ENCODE peak calls at places on chromosomes 16 and 17, in nine cellular contexts. T, F, A, Q, L, G, Z, K and O are unnamed samples.

GRCh38 chr16:5649762-5650445 is 552.3 kb upstream of the EEF2KMT start:
- DNase-seq in G (no peak), Q (no peak), L (no peak), F (no peak), K (no peak), T (no peak), Z (no peak), A (no peak), O (no peak)

GRCh38 chr17:80116923-80117380 is 15.6 kb downstream of the GAA start:
- DNase-seq in T (no peak), K (no peak), A (no peak), L (no peak), Z (no peak), G (no peak), F (no peak), Q (no peak), O (no peak)

GRCh38 chr16:11148045-11148444 is 108.0 kb downstream of the SOCS1 start:
- DNase-seq in Z (no peak), F (no peak), A (no peak), L (no peak), G (no peak), K (no peak), T (no peak), Q (no peak), O (no peak)

GRCh38 chr17:50593321-50593720 is 32.8 kb downstream of the CACNA1G start:
- DNase-seq in A (no peak), Z (no peak), Q (no peak), L (no peak), K (no peak), F (no peak), T (peak), G (no peak), O (no peak)

GRCh38 chr17:17235212-17236174 is 1.5 kb downstream of the FLCN start:
- DNase-seq in K (no peak), T (no peak), Q (no peak), Z (no peak), L (no peak), F (no peak), A (no peak), G (peak), O (peak)

GRCh38 chr16:89134269-89134668 is 37.3 kb upstream of the CDH15 start:
- DNase-seq in G (no peak), Z (no peak), A (no peak), F (no peak), K (no peak), T (no peak), Q (no peak), L (no peak), O (no peak)

GRCh38 chr17:28892024-28892423 is 5.5 kb downstream of the FLOT2 start:
- DNase-seq in A (no peak), Z (no peak), Q (no peak), L (no peak), K (no peak), T (no peak), G (no peak), F (no peak), O (no peak)

GRCh38 chr16:4733747-4734062 is 366 bp downstream of the ANKS3 start:
- DNase-seq in G (no peak), Z (no peak), A (peak), F (no peak), L (no peak), K (no peak), Q (no peak), T (no peak), O (no peak)

GRCh38 chr16:84115919-84116719 is 623 bp downstream of the MBTPS1 start:
- DNase-seq in F (no peak), Z (peak), K (no peak), G (peak), T (no peak), Q (peak), A (peak), L (no peak), O (peak)

GRCh38 chr17:42672038-42672437 is 4.8 kb downstream of the PLEKHH3 start:
- DNase-seq in A (no peak), Q (no peak), Z (no peak), G (no peak), L (no peak), K (no peak), F (no peak), T (no peak), O (no peak)

GRCh38 chr17:29390856-29391631 is 881 bp downstream of the TAOK1 start:
- DNase-seq in L (no peak), K (no peak), Q (peak), A (peak), T (no peak), F (no peak), Z (no peak), G (peak), O (no peak)

GRCh38 chr17:42809250-42809649 is 10.6 kb downstream of the CNTD1 start:
- DNase-seq in G (peak), L (peak), Q (no peak), A (no peak), T (no peak), K (no peak), F (no peak), Z (no peak), O (peak)

GRCh38 chr17:77191266-77191665 is 50.5 kb downstream of the SEC14L1 start:
- DNase-seq in A (no peak), F (no peak), K (no peak), L (no peak), G (no peak), Z (no peak), Q (no peak), T (no peak), O (no peak)

GRCh38 chr17:61313515-61314326 is 85.9 kb upstream of the TBX2 start:
- DNase-seq in F (no peak), G (no peak), Q (no peak), L (no peak), Z (no peak), K (no peak), A (no peak), T (no peak), O (no peak)

GRCh38 chr17:43211123-43211479 is 574 bp upstream of the TMEM106A start:
- DNase-seq in L (no peak), K (no peak), G (no peak), Z (no peak), T (no peak), F (no peak), A (no peak), Q (no peak), O (no peak)

GRCh38 chr17:80924111-80924806 is 67.4 kb upstream of the CHMP6 start:
- DNase-seq in Q (no peak), G (no peak), L (no peak), F (no peak), Z (no peak), K (no peak), T (no peak), A (no peak), O (no peak)

GRCh38 chr17:74530751-74531150 is 524 bp downstream of the CD300LB start:
- DNase-seq in Q (no peak), G (no peak), F (no peak), Z (no peak), L (no peak), T (no peak), A (no peak), K (no peak), O (no peak)

GRCh38 chr16:13307861-13308260 is 406.5 kb downstream of the SHISA9 start:
- DNase-seq in Z (no peak), F (no peak), G (no peak), Q (no peak), K (no peak), L (no peak), T (no peak), A (no peak), O (peak)

GRCh38 chr17:56424005-56424404 is 169.5 kb upstream of the NOG start:
- DNase-seq in L (no peak), K (no peak), Z (no peak), A (no peak), F (no peak), Q (no peak), G (no peak), T (no peak), O (no peak)

GRCh38 chr16:68356249-68356918 is 45.6 kb downstream of the PRMT7 start:
- DNase-seq in G (no peak), Z (peak), K (no peak), Q (no peak), A (peak), L (no peak), F (no peak), T (no peak), O (no peak)

GRCh38 chr16:50103764-50104163 is 38.0 kb downstream of the HEATR3 start:
- DNase-seq in A (no peak), K (no peak), Z (no peak), T (no peak), L (peak), Q (no peak), G (peak), F (no peak), O (no peak)

GRCh38 chr17:36144981-36145729 is 31.3 kb downstream of the TBC1D3B start:
- DNase-seq in L (no peak), A (no peak), K (no peak), F (no peak), T (no peak), Q (no peak), Z (no peak), G (no peak), O (no peak)

GRCh38 chr16:48081656-48082055 is 74.1 kb downstream of the ABCC12 start:
- DNase-seq in F (no peak), T (no peak), Z (no peak), G (peak), L (peak), K (peak), A (no peak), Q (no peak), O (peak)

GRCh38 chr16:30112197-30113030 is 923 bp downstream of the GDPD3 start:
- DNase-seq in K (no peak), G (peak), Z (peak), F (no peak), L (no peak), T (no peak), Q (peak), A (no peak), O (peak)

GRCh38 chr16:72202014-72202413 is 30.1 kb upstream of the PMFBP1 start:
- DNase-seq in L (no peak), Z (no peak), F (no peak), T (no peak), Q (no peak), K (no peak), G (no peak), A (no peak), O (no peak)

GRCh38 chr17:32504166-32504990 is 17.6 kb downstream of the CDK5R1 start:
- DNase-seq in L (no peak), F (no peak), K (no peak), Z (no peak), G (peak), A (no peak), Q (no peak), T (no peak), O (peak)

GRCh38 chr17:28484296-28484695 is 10.9 kb downstream of the SLC13A2 start:
- DNase-seq in K (no peak), A (no peak), T (no peak), Q (no peak), G (no peak), F (no peak), L (no peak), Z (no peak), O (no peak)